ENCODE peak calls at places on chromosomes 1 and 21, in four cellular contexts. E is NB4, Q is HCT116, G is epithelial cell of esophagus. C is an unnamed sample.

GRCh38 chr1:9413877-9414213 is 121.2 kb downstream of the SPSB1 start:
- DNase-seq in E (no peak), Q (no peak), G (no peak), C (no peak)

GRCh38 chr1:205598841-205599666 is 32.8 kb downstream of the ELK4 start:
- DNase-seq in E (no peak), Q (no peak), G (peak), C (peak)

GRCh38 chr1:66752000-66752592 is at the start of gene DYNLT5:
- DNase-seq in E (peak), Q (no peak), G (peak), C (no peak)

GRCh38 chr1:154941332-154941995 is 4.9 kb upstream of the PMVK start:
- DNase-seq in E (no peak), Q (no peak), G (no peak), C (no peak)

GRCh38 chr21:45180289-45180599 is 105.9 kb downstream of the ADARB1 start:
- DNase-seq in E (no peak), Q (no peak), G (no peak), C (no peak)

GRCh38 chr1:43890815-43891214 is 42.8 kb upstream of the ARTN start:
- DNase-seq in E (no peak), Q (no peak), G (peak), C (no peak)

GRCh38 chr21:33025471-33026298 is at the start of gene OLIG2:
- DNase-seq in E (peak), Q (no peak), G (no peak), C (no peak)

GRCh38 chr1:206513312-206514111 is 6.2 kb downstream of the RASSF5 start:
- DNase-seq in E (no peak), Q (no peak), G (peak), C (peak)

GRCh38 chr1:13823126-13823880 is 123.3 kb downstream of the PRDM2 start:
- DNase-seq in E (no peak), Q (no peak), G (no peak), C (no peak)

GRCh38 chr1:81876901-81877750 is 76.4 kb downstream of the ADGRL2 start:
- DNase-seq in E (no peak), Q (no peak), G (peak), C (no peak)

GRCh38 chr21:40562603-40563002 is 284.4 kb downstream of the DSCAM start:
- DNase-seq in E (no peak), Q (no peak), G (no peak), C (no peak)

GRCh38 chr21:25664462-25665070 is 25.5 kb downstream of the JAM2 start:
- DNase-seq in E (no peak), Q (no peak), G (no peak), C (no peak)

GRCh38 chr1:2642560-2643413 is 10.0 kb upstream of the MMEL1 start:
- DNase-seq in E (peak), Q (peak), G (peak), C (peak)
- TF ChIP-seq CTCF in E (no peak), Q (no peak), G (no peak), C (no peak)

DNA sequence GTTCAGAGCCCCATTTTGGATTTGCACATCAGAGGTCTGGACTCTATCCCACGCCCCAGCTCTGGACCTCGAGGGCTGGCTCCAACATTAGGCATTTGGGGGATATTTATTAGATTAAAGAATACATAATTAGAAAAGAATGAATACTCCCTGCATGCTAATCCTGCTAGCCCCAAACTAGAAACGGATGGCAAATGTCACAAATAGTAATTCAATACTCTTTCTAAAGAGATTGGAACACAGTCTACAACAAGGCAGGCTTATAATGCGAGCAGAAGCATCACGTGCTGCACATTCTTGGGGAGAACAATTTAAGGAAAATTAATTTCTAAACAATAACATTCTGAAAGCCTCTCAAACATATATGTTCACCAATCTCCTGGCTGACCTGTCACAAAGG is 27.6 kb upstream of the RAP1A start:
- DNase-seq in E (no peak), Q (no peak), G (no peak), C (no peak)
- H3K4me3 ChIP-seq in E (no peak), Q (no peak), G (no peak), C (no peak)

GRCh38 chr1:95635820-95636219 is 401.8 kb downstream of the RWDD3 start:
- DNase-seq in E (no peak), Q (no peak), G (no peak), C (no peak)
- TF ChIP-seq CTCF in E (no peak), Q (no peak), G (no peak), C (no peak)

DNA sequence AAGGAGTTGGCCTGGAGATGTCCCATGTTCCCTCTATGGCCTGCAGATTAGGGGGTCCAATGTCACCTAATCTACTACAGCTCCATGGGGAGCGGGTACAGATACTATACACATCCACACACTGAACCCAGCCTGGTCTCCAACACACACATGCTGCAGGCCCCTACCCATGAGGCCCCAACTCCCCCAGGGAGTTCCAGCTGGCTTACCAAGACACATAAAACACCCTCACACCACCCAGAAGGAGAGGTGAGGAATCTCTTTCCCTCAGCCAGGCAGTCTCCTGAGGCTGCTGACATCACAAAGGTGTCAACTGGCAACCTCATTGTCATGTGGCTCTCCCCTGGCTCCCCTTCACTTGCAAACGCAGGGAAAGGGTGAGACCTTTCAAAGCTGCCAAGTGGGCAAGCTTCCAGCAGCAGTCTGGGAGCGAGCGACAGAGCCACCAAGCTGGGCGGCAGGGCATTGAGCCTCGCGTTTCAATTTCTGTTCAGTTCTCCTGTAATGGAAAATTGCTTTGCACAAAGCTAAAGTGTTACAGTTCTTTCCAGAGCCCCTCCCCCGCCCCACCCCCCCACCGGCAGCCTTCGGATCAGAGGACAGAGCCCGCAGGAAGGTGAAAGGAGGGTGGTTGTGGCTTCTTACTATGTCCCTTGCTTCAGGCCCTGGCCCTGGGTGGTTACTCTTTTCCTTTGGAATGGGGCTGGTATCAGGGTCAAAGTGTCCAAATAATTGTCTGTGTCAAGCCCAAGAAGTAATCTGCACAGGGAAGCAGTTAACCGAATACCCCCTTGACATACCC is at the start of gene LRRC52:
- DNase-seq in E (no peak), Q (no peak), G (no peak), C (no peak)
- H3K4me3 ChIP-seq in E (no peak), Q (no peak), G (no peak), C (no peak)